ENCODE peak calls at places on chromosomes 3 and 15, in six cellular contexts. One of them, this sample, is unnamed. For H3K27me3, the result is how much of the 10 kb centered on the place peaks cover.

GRCh38 chr15:31461375-31461774 is 134.7 kb downstream of the KLF13 start:
- DNase-seq in brain microvascular endothelial cell: no peak
- DNase-seq in HL-60: no peak
- DNase-seq in Peyer's patch: no peak
- DNase-seq in GM06990: no peak
- DNase-seq in kidney epithelial cell: no peak
- DNase-seq in this sample: no peak

GRCh38 chr3:105773291-105773690 is 95.5 kb downstream of the CBLB start:
- DNase-seq in brain microvascular endothelial cell: no peak
- DNase-seq in HL-60: no peak
- DNase-seq in Peyer's patch: no peak
- DNase-seq in GM06990: no peak
- DNase-seq in kidney epithelial cell: no peak
- DNase-seq in this sample: no peak

GRCh38 chr15:76346666-76347506 is 10.3 kb downstream of the ISL2 start:
- DNase-seq in brain microvascular endothelial cell: no peak
- DNase-seq in HL-60: no peak
- DNase-seq in Peyer's patch: no peak
- DNase-seq in GM06990: no peak
- DNase-seq in kidney epithelial cell: no peak
- DNase-seq in this sample: no peak

GRCh38 chr3:50288387-50289007 is 3.7 kb downstream of the IFRD2 start:
- DNase-seq in brain microvascular endothelial cell: no peak
- DNase-seq in HL-60: no peak
- DNase-seq in Peyer's patch: no peak
- DNase-seq in GM06990: peak
- DNase-seq in kidney epithelial cell: no peak
- DNase-seq in this sample: no peak

GRCh38 chr15:101615414-101615985 is 36.7 kb downstream of the TM2D3 start:
- DNase-seq in brain microvascular endothelial cell: no peak
- DNase-seq in HL-60: no peak
- DNase-seq in Peyer's patch: no peak
- DNase-seq in GM06990: no peak
- DNase-seq in kidney epithelial cell: no peak
- DNase-seq in this sample: no peak

GRCh38 chr3:133457025-133457424 is 57.2 kb downstream of the BFSP2 start:
- DNase-seq in brain microvascular endothelial cell: no peak
- DNase-seq in HL-60: no peak
- DNase-seq in Peyer's patch: no peak
- DNase-seq in GM06990: no peak
- DNase-seq in kidney epithelial cell: no peak
- DNase-seq in this sample: peak

GRCh38 chr3:78153973-78154372 is 1114.1 kb downstream of the ROBO2 start:
- DNase-seq in brain microvascular endothelial cell: no peak
- DNase-seq in HL-60: no peak
- DNase-seq in Peyer's patch: no peak
- DNase-seq in GM06990: no peak
- DNase-seq in kidney epithelial cell: no peak
- DNase-seq in this sample: no peak

GRCh38 chr15:80587816-80588456 is 107.2 kb upstream of the ABHD17C start:
- DNase-seq in brain microvascular endothelial cell: peak
- DNase-seq in HL-60: no peak
- DNase-seq in Peyer's patch: no peak
- DNase-seq in GM06990: no peak
- DNase-seq in kidney epithelial cell: no peak
- DNase-seq in this sample: no peak

GRCh38 chr3:53261712-53262111 is 5.9 kb upstream of the TKT start:
- DNase-seq in brain microvascular endothelial cell: no peak
- DNase-seq in HL-60: no peak
- DNase-seq in Peyer's patch: no peak
- DNase-seq in GM06990: no peak
- DNase-seq in kidney epithelial cell: no peak
- DNase-seq in this sample: no peak

GRCh38 chr3:122941233-122942206 is 86.0 kb downstream of the SEMA5B start:
- DNase-seq in brain microvascular endothelial cell: no peak
- DNase-seq in HL-60: no peak
- DNase-seq in Peyer's patch: no peak
- DNase-seq in GM06990: no peak
- DNase-seq in kidney epithelial cell: no peak
- DNase-seq in this sample: peak

GRCh38 chr3:100850721-100851120 is 141.4 kb downstream of the TFG start:
- DNase-seq in brain microvascular endothelial cell: no peak
- DNase-seq in HL-60: no peak
- DNase-seq in Peyer's patch: no peak
- DNase-seq in GM06990: no peak
- DNase-seq in kidney epithelial cell: no peak
- DNase-seq in this sample: no peak

GRCh38 chr15:80526556-80527340 is 122.6 kb downstream of the ARNT2 start:
- DNase-seq in brain microvascular endothelial cell: peak
- DNase-seq in HL-60: no peak
- DNase-seq in Peyer's patch: no peak
- DNase-seq in GM06990: no peak
- DNase-seq in kidney epithelial cell: no peak
- DNase-seq in this sample: no peak

GRCh38 chr15:69000091-69000490 is 14.4 kb upstream of the NOX5 start:
- DNase-seq in brain microvascular endothelial cell: no peak
- DNase-seq in HL-60: no peak
- DNase-seq in Peyer's patch: no peak
- DNase-seq in GM06990: no peak
- DNase-seq in kidney epithelial cell: no peak
- DNase-seq in this sample: no peak

GRCh38 chr3:107710851-107711250 is 188.1 kb downstream of the BBX start:
- DNase-seq in brain microvascular endothelial cell: peak
- DNase-seq in HL-60: no peak
- DNase-seq in Peyer's patch: no peak
- DNase-seq in GM06990: no peak
- DNase-seq in kidney epithelial cell: peak
- DNase-seq in this sample: no peak

GRCh38 chr3:4993276-4994143 is 14.3 kb downstream of the BHLHE40 start:
- DNase-seq in brain microvascular endothelial cell: no peak
- DNase-seq in HL-60: no peak
- DNase-seq in Peyer's patch: no peak
- DNase-seq in GM06990: no peak
- DNase-seq in kidney epithelial cell: no peak
- DNase-seq in this sample: no peak

GRCh38 chr3:43161684-43162512 is 56.0 kb upstream of the POMGNT2 start:
- DNase-seq in brain microvascular endothelial cell: peak
- DNase-seq in HL-60: no peak
- DNase-seq in Peyer's patch: no peak
- DNase-seq in GM06990: no peak
- DNase-seq in kidney epithelial cell: no peak
- DNase-seq in this sample: peak

GRCh38 chr3:101036676-101037075 is 43.5 kb upstream of the ABI3BP start:
- DNase-seq in brain microvascular endothelial cell: peak
- DNase-seq in HL-60: no peak
- DNase-seq in Peyer's patch: no peak
- DNase-seq in GM06990: no peak
- DNase-seq in kidney epithelial cell: no peak
- DNase-seq in this sample: no peak

GRCh38 chr15:56236197-56236596 is 7.5 kb downstream of the RFX7 start:
- DNase-seq in brain microvascular endothelial cell: no peak
- DNase-seq in HL-60: no peak
- DNase-seq in Peyer's patch: no peak
- DNase-seq in GM06990: no peak
- DNase-seq in kidney epithelial cell: no peak
- DNase-seq in this sample: no peak

GRCh38 chr15:76286231-76286879 is 24.9 kb downstream of the ETFA start:
- DNase-seq in brain microvascular endothelial cell: no peak
- DNase-seq in HL-60: no peak
- DNase-seq in Peyer's patch: no peak
- DNase-seq in GM06990: no peak
- DNase-seq in kidney epithelial cell: no peak
- DNase-seq in this sample: no peak

GRCh38 chr3:47664519-47664918 is 85.9 kb upstream of the CSPG5 start:
- DNase-seq in brain microvascular endothelial cell: no peak
- DNase-seq in HL-60: no peak
- DNase-seq in Peyer's patch: no peak
- DNase-seq in GM06990: no peak
- DNase-seq in kidney epithelial cell: no peak
- DNase-seq in this sample: no peak

GRCh38 chr3:81666502-81667121 is 94.8 kb downstream of the GBE1 start:
- DNase-seq in brain microvascular endothelial cell: peak
- DNase-seq in HL-60: no peak
- DNase-seq in Peyer's patch: no peak
- DNase-seq in GM06990: no peak
- DNase-seq in kidney epithelial cell: no peak
- DNase-seq in this sample: no peak

GRCh38 chr3:48467473-48468267 is 21.1 kb downstream of the ATRIP start:
- DNase-seq in brain microvascular endothelial cell: no peak
- DNase-seq in HL-60: no peak
- DNase-seq in Peyer's patch: no peak
- DNase-seq in GM06990: no peak
- DNase-seq in kidney epithelial cell: no peak
- DNase-seq in this sample: no peak

GRCh38 chr3:190000861-190001196 is 119.9 kb downstream of the P3H2 start:
- DNase-seq in brain microvascular endothelial cell: no peak
- DNase-seq in HL-60: no peak
- DNase-seq in Peyer's patch: no peak
- DNase-seq in GM06990: no peak
- DNase-seq in kidney epithelial cell: no peak
- DNase-seq in this sample: no peak

GRCh38 chr3:12980596-12981290 is 92.5 kb downstream of the IQSEC1 start:
- DNase-seq in brain microvascular endothelial cell: no peak
- DNase-seq in HL-60: no peak
- DNase-seq in Peyer's patch: no peak
- DNase-seq in GM06990: no peak
- DNase-seq in kidney epithelial cell: no peak
- DNase-seq in this sample: no peak

GRCh38 chr3:161177996-161178395 is 43.1 kb upstream of the NMD3 start:
- DNase-seq in brain microvascular endothelial cell: no peak
- DNase-seq in HL-60: no peak
- DNase-seq in Peyer's patch: no peak
- DNase-seq in GM06990: no peak
- DNase-seq in kidney epithelial cell: no peak
- DNase-seq in this sample: no peak

GRCh38 chr15:56320316-56320715 is 44.9 kb upstream of the TEX9 start:
- DNase-seq in brain microvascular endothelial cell: no peak
- DNase-seq in HL-60: no peak
- DNase-seq in Peyer's patch: no peak
- DNase-seq in GM06990: no peak
- DNase-seq in kidney epithelial cell: no peak
- DNase-seq in this sample: no peak

GRCh38 chr15:94324117-94324826 is 92.9 kb downstream of the MCTP2 start:
- DNase-seq in brain microvascular endothelial cell: peak
- DNase-seq in HL-60: peak
- DNase-seq in Peyer's patch: peak
- DNase-seq in GM06990: no peak
- DNase-seq in kidney epithelial cell: no peak
- DNase-seq in this sample: peak

GRCh38 chr3:11803977-11804903 is 42.4 kb downstream of the TAMM41 start:
- DNase-seq in brain microvascular endothelial cell: peak
- DNase-seq in HL-60: peak
- DNase-seq in Peyer's patch: no peak
- DNase-seq in GM06990: no peak
- DNase-seq in kidney epithelial cell: peak
- DNase-seq in this sample: peak
- TF ChIP-seq CTCF in brain microvascular endothelial cell: peak
- TF ChIP-seq CTCF in HL-60: peak
- TF ChIP-seq CTCF in Peyer's patch: peak
- TF ChIP-seq CTCF in GM06990: peak
- TF ChIP-seq CTCF in kidney epithelial cell: peak
- TF ChIP-seq CTCF in this sample: peak

GRCh38 chr15:70967646-70968045 is 75.0 kb downstream of the LRRC49 start:
- DNase-seq in brain microvascular endothelial cell: no peak
- DNase-seq in HL-60: no peak
- DNase-seq in Peyer's patch: no peak
- DNase-seq in GM06990: no peak
- DNase-seq in kidney epithelial cell: no peak
- DNase-seq in this sample: no peak

GRCh38 chr15:70964058-70964457 is 71.4 kb downstream of the LRRC49 start:
- DNase-seq in brain microvascular endothelial cell: no peak
- DNase-seq in HL-60: no peak
- DNase-seq in Peyer's patch: no peak
- DNase-seq in GM06990: no peak
- DNase-seq in kidney epithelial cell: no peak
- DNase-seq in this sample: no peak

GRCh38 chr15:70962084-70962483 is 69.5 kb downstream of the LRRC49 start:
- DNase-seq in brain microvascular endothelial cell: no peak
- DNase-seq in HL-60: no peak
- DNase-seq in Peyer's patch: no peak
- DNase-seq in GM06990: no peak
- DNase-seq in kidney epithelial cell: no peak
- DNase-seq in this sample: no peak

GRCh38 chr15:70963199-70963598 is 70.6 kb downstream of the LRRC49 start:
- DNase-seq in brain microvascular endothelial cell: no peak
- DNase-seq in HL-60: no peak
- DNase-seq in Peyer's patch: no peak
- DNase-seq in GM06990: no peak
- DNase-seq in kidney epithelial cell: no peak
- DNase-seq in this sample: no peak

DNA sequence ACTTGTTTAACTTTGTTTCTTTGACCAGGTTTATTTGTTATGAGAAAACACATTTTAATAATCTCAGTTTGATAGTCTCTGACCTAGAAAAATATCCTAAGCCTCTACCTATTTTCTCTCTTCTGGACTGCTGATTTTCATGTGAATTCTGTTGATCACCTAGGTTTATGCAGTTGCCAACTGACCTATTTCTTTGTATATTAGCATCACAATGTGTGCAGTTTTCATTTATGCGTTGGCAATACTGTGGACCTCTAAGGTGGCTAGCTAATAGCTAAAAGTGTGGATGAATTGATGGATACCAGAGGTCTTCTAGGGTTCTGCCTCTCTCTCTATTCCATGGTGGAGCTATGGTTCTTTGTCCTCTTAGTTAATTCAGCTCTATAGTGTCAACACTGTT is 72.1 kb downstream of the LRRC49 start:
- DNase-seq in brain microvascular endothelial cell: no peak
- DNase-seq in HL-60: no peak
- DNase-seq in Peyer's patch: no peak
- DNase-seq in GM06990: no peak
- DNase-seq in kidney epithelial cell: no peak
- DNase-seq in this sample: no peak
- H3K27me3 ChIP-seq in brain microvascular endothelial cell: under half
- H3K27me3 ChIP-seq in HL-60: under half
- H3K27me3 ChIP-seq in Peyer's patch: under half
- H3K27me3 ChIP-seq in GM06990: under half
- H3K27me3 ChIP-seq in kidney epithelial cell: under half
- H3K27me3 ChIP-seq in this sample: under half

DNA sequence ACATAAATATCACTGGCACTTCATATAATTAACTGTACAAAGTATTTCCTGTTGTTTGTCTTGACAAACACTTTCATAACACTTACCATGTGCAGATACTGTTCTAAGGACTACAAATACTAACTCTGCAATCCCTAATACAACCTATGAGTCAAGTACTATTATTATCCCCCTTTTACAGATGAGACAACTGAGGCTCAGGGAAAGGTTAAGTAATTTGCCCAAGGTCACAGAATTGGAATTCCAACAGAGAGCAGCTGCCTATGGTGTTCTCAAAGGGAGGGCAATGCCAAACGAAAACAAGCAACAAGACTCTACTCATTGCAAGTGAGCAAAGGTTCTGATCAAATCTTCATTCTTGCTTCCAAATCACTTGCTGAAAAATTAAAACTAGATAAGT is 85.9 kb downstream of the MAGI1 start:
- DNase-seq in brain microvascular endothelial cell: no peak
- DNase-seq in HL-60: no peak
- DNase-seq in Peyer's patch: no peak
- DNase-seq in GM06990: no peak
- DNase-seq in kidney epithelial cell: no peak
- DNase-seq in this sample: no peak
- H3K4me3 ChIP-seq in brain microvascular endothelial cell: no peak
- H3K4me3 ChIP-seq in HL-60: no peak
- H3K4me3 ChIP-seq in Peyer's patch: no peak
- H3K4me3 ChIP-seq in GM06990: no peak
- H3K4me3 ChIP-seq in kidney epithelial cell: no peak
- H3K4me3 ChIP-seq in this sample: no peak

GRCh38 chr3:131821376-131821775 is 213.4 kb downstream of the CPNE4 start:
- DNase-seq in brain microvascular endothelial cell: no peak
- DNase-seq in HL-60: no peak
- DNase-seq in Peyer's patch: no peak
- DNase-seq in GM06990: no peak
- DNase-seq in kidney epithelial cell: no peak
- DNase-seq in this sample: no peak
- TF ChIP-seq CTCF in brain microvascular endothelial cell: no peak
- TF ChIP-seq CTCF in HL-60: no peak
- TF ChIP-seq CTCF in Peyer's patch: no peak
- TF ChIP-seq CTCF in GM06990: no peak
- TF ChIP-seq CTCF in kidney epithelial cell: no peak
- TF ChIP-seq CTCF in this sample: no peak

This sample was measured in BE2C.